ENCODE peak calls at places on chromosomes 1 and 21, in eight cellular contexts. One of them, this sample, is unnamed.

GRCh38 chr21:41967708-41968107 is 13.9 kb upstream of the C2CD2 start:
- DNase-seq in vagina: peak
- DNase-seq in breast epithelium: peak
- DNase-seq in transverse colon: no peak
- DNase-seq in esophagus muscularis mucosa: peak
- DNase-seq in HepG2: no peak
- DNase-seq in sigmoid colon: no peak
- DNase-seq in stomach: no peak
- DNase-seq in this sample: no peak

GRCh38 chr1:162498442-162498785 is 796 bp downstream of the UHMK1 start:
- DNase-seq in breast epithelium: no peak
- DNase-seq in HepG2: no peak
- DNase-seq in vagina: no peak
- DNase-seq in sigmoid colon: no peak
- DNase-seq in esophagus muscularis mucosa: no peak
- DNase-seq in transverse colon: no peak
- DNase-seq in stomach: no peak
- DNase-seq in this sample: no peak

GRCh38 chr1:77832889-77833288 is 53.4 kb downstream of the MIGA1 start:
- DNase-seq in stomach: no peak
- DNase-seq in transverse colon: no peak
- DNase-seq in HepG2: no peak
- DNase-seq in sigmoid colon: no peak
- DNase-seq in breast epithelium: no peak
- DNase-seq in vagina: no peak
- DNase-seq in esophagus muscularis mucosa: no peak
- DNase-seq in this sample: no peak

GRCh38 chr1:108575241-108575850 is 15.4 kb downstream of the EEIG2 start:
- DNase-seq in transverse colon: no peak
- DNase-seq in breast epithelium: no peak
- DNase-seq in sigmoid colon: no peak
- DNase-seq in vagina: no peak
- DNase-seq in HepG2: no peak
- DNase-seq in esophagus muscularis mucosa: no peak
- DNase-seq in stomach: no peak
- DNase-seq in this sample: no peak

GRCh38 chr1:236747311-236747956 is 47.7 kb upstream of the MTR start:
- DNase-seq in stomach: no peak
- DNase-seq in breast epithelium: no peak
- DNase-seq in sigmoid colon: no peak
- DNase-seq in transverse colon: no peak
- DNase-seq in vagina: no peak
- DNase-seq in HepG2: no peak
- DNase-seq in esophagus muscularis mucosa: no peak
- DNase-seq in this sample: no peak

GRCh38 chr1:155466996-155467395 is 95.6 kb downstream of the ASH1L start:
- DNase-seq in esophagus muscularis mucosa: no peak
- DNase-seq in vagina: no peak
- DNase-seq in sigmoid colon: no peak
- DNase-seq in breast epithelium: no peak
- DNase-seq in stomach: no peak
- DNase-seq in HepG2: no peak
- DNase-seq in transverse colon: no peak
- DNase-seq in this sample: no peak

GRCh38 chr21:25370311-25370744 is 237.0 kb downstream of the MRPL39 start:
- DNase-seq in vagina: no peak
- DNase-seq in HepG2: no peak
- DNase-seq in breast epithelium: no peak
- DNase-seq in sigmoid colon: no peak
- DNase-seq in transverse colon: no peak
- DNase-seq in esophagus muscularis mucosa: no peak
- DNase-seq in stomach: no peak
- DNase-seq in this sample: no peak

GRCh38 chr1:224380003-224380402 is 23.3 kb downstream of the CNIH4 start:
- DNase-seq in breast epithelium: no peak
- DNase-seq in esophagus muscularis mucosa: no peak
- DNase-seq in transverse colon: no peak
- DNase-seq in HepG2: no peak
- DNase-seq in sigmoid colon: no peak
- DNase-seq in vagina: no peak
- DNase-seq in stomach: no peak
- DNase-seq in this sample: no peak

GRCh38 chr1:7993593-7994479 is 32.3 kb downstream of the ERRFI1 start:
- DNase-seq in sigmoid colon: no peak
- DNase-seq in esophagus muscularis mucosa: no peak
- DNase-seq in stomach: no peak
- DNase-seq in HepG2: no peak
- DNase-seq in breast epithelium: no peak
- DNase-seq in transverse colon: no peak
- DNase-seq in vagina: no peak
- DNase-seq in this sample: no peak

GRCh38 chr1:8138673-8139072 is 112.6 kb upstream of the ERRFI1 start:
- DNase-seq in transverse colon: no peak
- DNase-seq in vagina: no peak
- DNase-seq in sigmoid colon: no peak
- DNase-seq in stomach: no peak
- DNase-seq in esophagus muscularis mucosa: no peak
- DNase-seq in breast epithelium: no peak
- DNase-seq in HepG2: no peak
- DNase-seq in this sample: no peak

GRCh38 chr1:209646558-209646957 is 5.7 kb downstream of the LAMB3 start:
- DNase-seq in transverse colon: no peak
- DNase-seq in breast epithelium: no peak
- DNase-seq in sigmoid colon: no peak
- DNase-seq in vagina: no peak
- DNase-seq in esophagus muscularis mucosa: no peak
- DNase-seq in stomach: no peak
- DNase-seq in HepG2: no peak
- DNase-seq in this sample: no peak

GRCh38 chr21:17463441-17463840 is 49.4 kb upstream of the CXADR start:
- DNase-seq in stomach: no peak
- DNase-seq in breast epithelium: no peak
- DNase-seq in vagina: no peak
- DNase-seq in esophagus muscularis mucosa: no peak
- DNase-seq in transverse colon: no peak
- DNase-seq in HepG2: peak
- DNase-seq in sigmoid colon: no peak
- DNase-seq in this sample: no peak

GRCh38 chr1:206112600-206113301 is 4.4 kb downstream of the AVPR1B start:
- DNase-seq in esophagus muscularis mucosa: no peak
- DNase-seq in breast epithelium: no peak
- DNase-seq in transverse colon: peak
- DNase-seq in sigmoid colon: no peak
- DNase-seq in stomach: peak
- DNase-seq in HepG2: peak
- DNase-seq in vagina: no peak
- DNase-seq in this sample: no peak

GRCh38 chr1:41620365-41621169 is 136.1 kb upstream of the EDN2 start:
- DNase-seq in esophagus muscularis mucosa: peak
- DNase-seq in breast epithelium: peak
- DNase-seq in HepG2: no peak
- DNase-seq in transverse colon: no peak
- DNase-seq in vagina: peak
- DNase-seq in sigmoid colon: peak
- DNase-seq in stomach: no peak
- DNase-seq in this sample: no peak

GRCh38 chr1:167601442-167602380 is 28.3 kb upstream of the RCSD1 start:
- DNase-seq in breast epithelium: peak
- DNase-seq in vagina: no peak
- DNase-seq in sigmoid colon: peak
- DNase-seq in HepG2: no peak
- DNase-seq in esophagus muscularis mucosa: no peak
- DNase-seq in stomach: peak
- DNase-seq in transverse colon: peak
- DNase-seq in this sample: no peak

GRCh38 chr1:218866507-218866906 is 307.2 kb upstream of the LYPLAL1 start:
- DNase-seq in vagina: no peak
- DNase-seq in transverse colon: no peak
- DNase-seq in sigmoid colon: no peak
- DNase-seq in HepG2: no peak
- DNase-seq in esophagus muscularis mucosa: no peak
- DNase-seq in stomach: no peak
- DNase-seq in breast epithelium: no peak
- DNase-seq in this sample: no peak

GRCh38 chr1:10724948-10725852 is 71.2 kb downstream of the CASZ1 start:
- DNase-seq in breast epithelium: peak
- DNase-seq in sigmoid colon: peak
- DNase-seq in HepG2: no peak
- DNase-seq in stomach: peak
- DNase-seq in transverse colon: no peak
- DNase-seq in vagina: no peak
- DNase-seq in esophagus muscularis mucosa: no peak
- DNase-seq in this sample: peak

GRCh38 chr1:156677616-156678596 is 699 bp upstream of the NES start:
- DNase-seq in HepG2: peak
- DNase-seq in breast epithelium: peak
- DNase-seq in transverse colon: peak
- DNase-seq in vagina: no peak
- DNase-seq in sigmoid colon: peak
- DNase-seq in esophagus muscularis mucosa: no peak
- DNase-seq in stomach: peak
- DNase-seq in this sample: peak

GRCh38 chr1:10980841-10981727 is 31.4 kb upstream of the TARDBP start:
- DNase-seq in stomach: no peak
- DNase-seq in breast epithelium: peak
- DNase-seq in esophagus muscularis mucosa: no peak
- DNase-seq in HepG2: no peak
- DNase-seq in vagina: no peak
- DNase-seq in sigmoid colon: peak
- DNase-seq in transverse colon: no peak
- DNase-seq in this sample: no peak

GRCh38 chr1:153597206-153597605 is 15.7 kb downstream of the S100A16 start:
- DNase-seq in vagina: no peak
- DNase-seq in esophagus muscularis mucosa: no peak
- DNase-seq in breast epithelium: no peak
- DNase-seq in stomach: no peak
- DNase-seq in transverse colon: peak
- DNase-seq in sigmoid colon: no peak
- DNase-seq in HepG2: peak
- DNase-seq in this sample: no peak

GRCh38 chr1:35029756-35030155 is 2.0 kb downstream of the ZMYM6 start:
- DNase-seq in esophagus muscularis mucosa: no peak
- DNase-seq in vagina: no peak
- DNase-seq in transverse colon: no peak
- DNase-seq in breast epithelium: no peak
- DNase-seq in sigmoid colon: no peak
- DNase-seq in HepG2: no peak
- DNase-seq in stomach: no peak
- DNase-seq in this sample: no peak

GRCh38 chr1:1348420-1349255 is 580 bp downstream of the DVL1 start:
- DNase-seq in transverse colon: no peak
- DNase-seq in stomach: no peak
- DNase-seq in sigmoid colon: no peak
- DNase-seq in breast epithelium: peak
- DNase-seq in esophagus muscularis mucosa: no peak
- DNase-seq in vagina: no peak
- DNase-seq in HepG2: no peak
- DNase-seq in this sample: no peak
- H3K27ac ChIP-seq in transverse colon: peak
- H3K27ac ChIP-seq in stomach: peak
- H3K27ac ChIP-seq in sigmoid colon: peak
- H3K27ac ChIP-seq in breast epithelium: peak
- H3K27ac ChIP-seq in esophagus muscularis mucosa: peak
- H3K27ac ChIP-seq in vagina: peak
- H3K27ac ChIP-seq in HepG2: peak
- H3K27ac ChIP-seq in this sample: no peak

DNA sequence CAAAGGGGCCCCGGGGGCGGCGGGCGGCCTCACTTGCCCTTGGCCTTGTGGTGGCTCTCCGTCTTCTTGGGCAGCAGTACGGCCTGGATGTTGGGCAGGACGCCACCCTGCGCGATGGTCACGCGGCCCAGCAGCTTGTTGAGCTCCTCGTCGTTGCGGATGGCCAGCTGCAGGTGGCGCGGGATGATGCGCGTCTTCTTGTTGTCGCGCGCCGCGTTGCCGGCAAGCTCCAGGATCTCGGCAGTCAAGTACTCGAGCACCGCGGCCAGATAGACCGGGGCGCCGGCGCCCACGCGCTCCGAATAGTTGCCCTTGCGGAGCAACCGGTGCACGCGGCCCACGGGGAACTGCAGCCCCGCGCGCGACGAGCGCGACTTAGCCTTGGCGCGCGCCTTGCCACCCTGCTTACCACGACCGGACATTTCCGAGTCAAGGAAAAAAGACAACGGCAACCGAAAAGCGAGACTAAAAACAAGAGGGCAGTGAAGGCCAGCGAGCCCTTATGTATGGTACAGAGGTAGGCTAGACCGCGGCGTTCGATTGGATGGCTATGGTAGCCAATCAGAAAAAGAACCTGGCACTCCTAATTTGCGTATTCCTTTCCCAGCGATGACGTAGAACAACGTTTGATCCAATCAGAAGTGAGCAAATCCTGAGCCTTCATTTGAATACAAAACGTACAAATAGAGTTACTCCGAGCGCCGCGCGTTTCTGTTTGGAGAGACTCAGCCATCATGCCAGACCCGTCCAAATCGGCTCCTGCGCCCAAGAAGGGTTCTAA is 29.6 kb upstream of the RNF187 start:
- DNase-seq in stomach: peak
- DNase-seq in HepG2: no peak
- DNase-seq in esophagus muscularis mucosa: peak
- DNase-seq in vagina: peak
- DNase-seq in sigmoid colon: peak
- DNase-seq in transverse colon: peak
- DNase-seq in breast epithelium: peak
- DNase-seq in this sample: peak
- TF ChIP-seq POLR2AphosphoS5 in stomach: peak
- TF ChIP-seq POLR2AphosphoS5 in HepG2: no peak
- TF ChIP-seq POLR2AphosphoS5 in esophagus muscularis mucosa: peak
- TF ChIP-seq POLR2AphosphoS5 in vagina: peak
- TF ChIP-seq POLR2AphosphoS5 in sigmoid colon: peak
- TF ChIP-seq POLR2AphosphoS5 in transverse colon: peak
- TF ChIP-seq POLR2AphosphoS5 in breast epithelium: peak
- TF ChIP-seq POLR2AphosphoS5 in this sample: peak

DNA sequence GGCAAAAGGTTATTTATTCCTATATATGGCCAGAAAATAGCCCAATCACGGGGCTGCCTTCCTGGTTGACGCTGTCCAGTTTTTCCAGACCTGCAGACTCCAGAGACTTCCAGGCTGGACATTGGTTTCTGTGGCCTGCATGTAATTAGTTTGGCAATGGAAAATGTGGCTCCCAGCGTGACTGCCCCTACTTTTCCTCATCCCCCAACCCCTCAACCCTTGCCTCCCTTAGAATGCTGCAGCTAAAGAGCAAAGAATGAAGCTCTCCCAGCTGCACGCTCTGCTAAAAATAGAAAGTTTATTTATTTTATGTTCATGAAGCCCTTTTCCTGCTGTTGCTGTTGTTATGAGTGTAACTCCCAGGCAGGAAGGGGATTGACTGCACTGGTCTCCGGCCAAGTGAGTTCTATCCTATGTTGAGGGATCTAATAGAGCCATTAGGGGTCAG is 8.5 kb upstream of the KIAA0040 start:
- DNase-seq in esophagus muscularis mucosa: no peak
- DNase-seq in vagina: no peak
- DNase-seq in HepG2: no peak
- DNase-seq in breast epithelium: no peak
- DNase-seq in transverse colon: no peak
- DNase-seq in sigmoid colon: no peak
- DNase-seq in stomach: no peak
- DNase-seq in this sample: no peak
- H3K27ac ChIP-seq in esophagus muscularis mucosa: peak
- H3K27ac ChIP-seq in vagina: peak
- H3K27ac ChIP-seq in HepG2: no peak
- H3K27ac ChIP-seq in breast epithelium: peak
- H3K27ac ChIP-seq in transverse colon: peak
- H3K27ac ChIP-seq in sigmoid colon: peak
- H3K27ac ChIP-seq in stomach: peak
- H3K27ac ChIP-seq in this sample: no peak

GRCh38 chr1:80566123-80566522 is 1234.6 kb upstream of the ADGRL2 start:
- DNase-seq in stomach: no peak
- DNase-seq in transverse colon: no peak
- DNase-seq in HepG2: no peak
- DNase-seq in vagina: no peak
- DNase-seq in sigmoid colon: no peak
- DNase-seq in breast epithelium: no peak
- DNase-seq in esophagus muscularis mucosa: no peak
- DNase-seq in this sample: no peak
- TF ChIP-seq POLR2AphosphoS5 in stomach: no peak
- TF ChIP-seq POLR2AphosphoS5 in transverse colon: no peak
- TF ChIP-seq POLR2AphosphoS5 in HepG2: no peak
- TF ChIP-seq POLR2AphosphoS5 in vagina: no peak
- TF ChIP-seq POLR2AphosphoS5 in sigmoid colon: no peak
- TF ChIP-seq POLR2AphosphoS5 in breast epithelium: no peak
- TF ChIP-seq POLR2AphosphoS5 in esophagus muscularis mucosa: no peak
- TF ChIP-seq POLR2AphosphoS5 in this sample: no peak

This sample was measured in SK-N-MC.